ENCODE peak calls at places on chromosomes 5 and 9, in ten cellular contexts. I is T-helper 9 cell; O is Caco-2; X is NCI-H460; M is HFFc6; D is kidney epithelial cell; R is GM04504; Z is choroid plexus epithelial cell; W is germinal center; A is CD8-positive, alpha-beta T cell. S is an unnamed sample.

GRCh38 chr5:158991391-158991790 is 108.3 kb downstream of the EBF1 start:
- DNase-seq in I (no peak), O (no peak), X (no peak), M (no peak), D (no peak), R (no peak), Z (peak; percentile 46), W (no peak), A (no peak), S (no peak)

GRCh38 chr5:106522296-106522695 is 1148.4 kb downstream of the EFNA5 start:
- DNase-seq in I (no peak), O (no peak), X (no peak), M (no peak), D (no peak), R (no peak), Z (peak; percentile 57), W (no peak), A (no peak), S (no peak)

GRCh38 chr9:126698251-126698650 is 84.5 kb downstream of the LMX1B start:
- DNase-seq in I (no peak), O (no peak), X (no peak), M (no peak), D (no peak), R (no peak), Z (no peak), W (no peak), A (no peak), S (no peak)

GRCh38 chr5:157670662-157671591 is at the start of gene C5orf52:
- DNase-seq in I (peak; percentile 22), O (peak; percentile 58), X (peak; percentile 13), M (peak; percentile 7), D (no peak), R (no peak), Z (peak; percentile 22), W (peak; percentile 34), A (no peak), S (peak; percentile 3)

GRCh38 chr5:139593716-139594319 is 32.7 kb downstream of the UBE2D2 start:
- DNase-seq in I (no peak), O (no peak), X (no peak), M (peak; percentile 18), D (no peak), R (no peak), Z (peak; percentile 57), W (no peak), A (no peak), S (no peak)

GRCh38 chr9:69276775-69277174 is 48.2 kb upstream of the ENTREP1 start:
- DNase-seq in I (no peak), O (no peak), X (peak; percentile 8), M (no peak), D (no peak), R (no peak), Z (peak; percentile 19), W (no peak), A (no peak), S (no peak)

GRCh38 chr5:91417219-91417618 is 34.1 kb upstream of the ARRDC3 start:
- DNase-seq in I (no peak), O (no peak), X (no peak), M (no peak), D (no peak), R (no peak), Z (peak; percentile 76), W (no peak), A (no peak), S (no peak)

GRCh38 chr5:75869891-75870290 is 152.7 kb upstream of the POC5 start:
- DNase-seq in I (no peak), O (no peak), X (no peak), M (no peak), D (no peak), R (no peak), Z (no peak), W (no peak), A (no peak), S (no peak)

GRCh38 chr5:157352756-157353340 is 86.9 kb downstream of the CYFIP2 start:
- DNase-seq in I (no peak), O (no peak), X (no peak), M (no peak), D (no peak), R (no peak), Z (no peak), W (no peak), A (no peak), S (no peak)

GRCh38 chr5:138543730-138544104 is 681 bp upstream of the ETF1 start:
- DNase-seq in I (no peak), O (no peak), X (no peak), M (no peak), D (no peak), R (no peak), Z (no peak), W (peak; percentile 71), A (no peak), S (peak; percentile 65)

GRCh38 chr5:148820778-148821395 is 5.5 kb upstream of the ADRB2 start:
- DNase-seq in I (peak; percentile 21), O (peak; percentile 37), X (peak; percentile 23), M (peak; percentile 15), D (no peak), R (no peak), Z (peak; percentile 71), W (no peak), A (no peak), S (peak; percentile 24)

GRCh38 chr5:126023894-126024575 is 399.2 kb upstream of the GRAMD2B start:
- DNase-seq in I (no peak), O (no peak), X (no peak), M (no peak), D (no peak), R (no peak), Z (peak; percentile 38), W (no peak), A (no peak), S (no peak)

GRCh38 chr5:76469656-76470290 is 66.7 kb downstream of the IQGAP2 start:
- DNase-seq in I (no peak), O (no peak), X (no peak), M (no peak), D (no peak), R (no peak), Z (no peak), W (no peak), A (no peak), S (no peak)

GRCh38 chr9:130002320-130002719 is 40.7 kb downstream of the FNBP1 start:
- DNase-seq in I (no peak), O (no peak), X (no peak), M (no peak), D (no peak), R (no peak), Z (no peak), W (no peak), A (no peak), S (no peak)

GRCh38 chr9:99868845-99869244 is 37.6 kb upstream of the STX17 start:
- DNase-seq in I (no peak), O (no peak), X (no peak), M (no peak), D (no peak), R (no peak), Z (no peak), W (no peak), A (no peak), S (no peak)

GRCh38 chr9:88530051-88530450 is 4.9 kb upstream of the NXNL2 start:
- DNase-seq in I (no peak), O (no peak), X (no peak), M (peak; percentile 71), D (peak; percentile 65), R (no peak), Z (peak; percentile 66), W (no peak), A (no peak), S (no peak)

GRCh38 chr9:72633966-72634365 is 112.6 kb downstream of the TMC1 start:
- DNase-seq in I (no peak), O (no peak), X (no peak), M (peak; percentile 64), D (no peak), R (peak; percentile 22), Z (peak; percentile 55), W (no peak), A (no peak), S (no peak)

GRCh38 chr9:68530618-68531017 is 10.1 kb downstream of the TMEM252 start:
- DNase-seq in I (no peak), O (peak; percentile 2), X (no peak), M (no peak), D (no peak), R (no peak), Z (peak; percentile 86), W (no peak), A (no peak), S (no peak)

S was measured in CD8-positive, alpha-beta memory T cell.